ENCODE peak calls at places on chromosomes 4 and X, in seven cellular contexts. One of them, this sample, is unnamed.

GRCh38 chrX:85611926-85612325 is 232.5 kb upstream of the POF1B start:
- DNase-seq in NCI-H1092 treated with DMSO at 0.1 percent for 48 hours: peak
- DNase-seq in activated T-cell treated with anti-CD3 and anti-CD28 coated beads for 48 hours: no peak
- DNase-seq in stimulated activated CD4-positive, alpha-beta T cell treated with anti-CD3 and anti-CD28 coated beads, TNF-alpha, amount 100 ng/mL, for 1 hour: no peak
- DNase-seq in T-helper 9 cell: no peak
- DNase-seq in upper lobe of right lung: no peak
- DNase-seq in right atrium auricular region: no peak
- DNase-seq in this sample: no peak

GRCh38 chr4:77473509-77473908 is 132.1 kb upstream of the CXCL13 start:
- DNase-seq in T-helper 9 cell: no peak
- DNase-seq in upper lobe of right lung: no peak
- DNase-seq in right atrium auricular region: no peak
- DNase-seq in NCI-H1092 treated with DMSO at 0.1 percent for 48 hours: no peak
- DNase-seq in stimulated activated CD4-positive, alpha-beta T cell treated with anti-CD3 and anti-CD28 coated beads, TNF-alpha, amount 100 ng/mL, for 1 hour: no peak
- DNase-seq in activated T-cell treated with anti-CD3 and anti-CD28 coated beads for 48 hours: no peak
- DNase-seq in this sample: no peak

GRCh38 chr4:87469390-87469789 is 47.0 kb downstream of the NUDT9 start:
- DNase-seq in stimulated activated CD4-positive, alpha-beta T cell treated with anti-CD3 and anti-CD28 coated beads, TNF-alpha, amount 100 ng/mL, for 1 hour: no peak
- DNase-seq in NCI-H1092 treated with DMSO at 0.1 percent for 48 hours: no peak
- DNase-seq in activated T-cell treated with anti-CD3 and anti-CD28 coated beads for 48 hours: no peak
- DNase-seq in upper lobe of right lung: no peak
- DNase-seq in T-helper 9 cell: no peak
- DNase-seq in right atrium auricular region: no peak
- DNase-seq in this sample: no peak

GRCh38 chr4:111630705-111631104 is 514.5 kb upstream of the FAM241A start:
- DNase-seq in stimulated activated CD4-positive, alpha-beta T cell treated with anti-CD3 and anti-CD28 coated beads, TNF-alpha, amount 100 ng/mL, for 1 hour: no peak
- DNase-seq in T-helper 9 cell: no peak
- DNase-seq in NCI-H1092 treated with DMSO at 0.1 percent for 48 hours: peak
- DNase-seq in activated T-cell treated with anti-CD3 and anti-CD28 coated beads for 48 hours: no peak
- DNase-seq in upper lobe of right lung: no peak
- DNase-seq in right atrium auricular region: no peak
- DNase-seq in this sample: no peak

GRCh38 chrX:97605271-97605670 is 721.6 kb downstream of the RPA4 start:
- DNase-seq in activated T-cell treated with anti-CD3 and anti-CD28 coated beads for 48 hours: no peak
- DNase-seq in NCI-H1092 treated with DMSO at 0.1 percent for 48 hours: no peak
- DNase-seq in stimulated activated CD4-positive, alpha-beta T cell treated with anti-CD3 and anti-CD28 coated beads, TNF-alpha, amount 100 ng/mL, for 1 hour: no peak
- DNase-seq in right atrium auricular region: no peak
- DNase-seq in upper lobe of right lung: no peak
- DNase-seq in T-helper 9 cell: no peak
- DNase-seq in this sample: no peak

GRCh38 chr4:54217642-54218486 is 11.2 kb upstream of the PDGFRA start:
- DNase-seq in NCI-H1092 treated with DMSO at 0.1 percent for 48 hours: peak
- DNase-seq in right atrium auricular region: peak
- DNase-seq in activated T-cell treated with anti-CD3 and anti-CD28 coated beads for 48 hours: no peak
- DNase-seq in stimulated activated CD4-positive, alpha-beta T cell treated with anti-CD3 and anti-CD28 coated beads, TNF-alpha, amount 100 ng/mL, for 1 hour: peak
- DNase-seq in T-helper 9 cell: peak
- DNase-seq in upper lobe of right lung: peak
- DNase-seq in this sample: no peak

GRCh38 chr4:148444296-148445070 is 2.3 kb upstream of the NR3C2 start:
- DNase-seq in NCI-H1092 treated with DMSO at 0.1 percent for 48 hours: no peak
- DNase-seq in right atrium auricular region: no peak
- DNase-seq in stimulated activated CD4-positive, alpha-beta T cell treated with anti-CD3 and anti-CD28 coated beads, TNF-alpha, amount 100 ng/mL, for 1 hour: no peak
- DNase-seq in activated T-cell treated with anti-CD3 and anti-CD28 coated beads for 48 hours: peak
- DNase-seq in upper lobe of right lung: peak
- DNase-seq in T-helper 9 cell: peak
- DNase-seq in this sample: no peak

GRCh38 chr4:71292228-71292627 is 46.6 kb upstream of the SLC4A4 start:
- DNase-seq in activated T-cell treated with anti-CD3 and anti-CD28 coated beads for 48 hours: no peak
- DNase-seq in NCI-H1092 treated with DMSO at 0.1 percent for 48 hours: no peak
- DNase-seq in T-helper 9 cell: no peak
- DNase-seq in stimulated activated CD4-positive, alpha-beta T cell treated with anti-CD3 and anti-CD28 coated beads, TNF-alpha, amount 100 ng/mL, for 1 hour: no peak
- DNase-seq in upper lobe of right lung: no peak
- DNase-seq in right atrium auricular region: no peak
- DNase-seq in this sample: no peak

GRCh38 chr4:142845293-142846070 is 619 bp downstream of the INPP4B start:
- DNase-seq in activated T-cell treated with anti-CD3 and anti-CD28 coated beads for 48 hours: no peak
- DNase-seq in T-helper 9 cell: peak
- DNase-seq in upper lobe of right lung: peak
- DNase-seq in NCI-H1092 treated with DMSO at 0.1 percent for 48 hours: no peak
- DNase-seq in right atrium auricular region: no peak
- DNase-seq in stimulated activated CD4-positive, alpha-beta T cell treated with anti-CD3 and anti-CD28 coated beads, TNF-alpha, amount 100 ng/mL, for 1 hour: no peak
- DNase-seq in this sample: no peak

GRCh38 chrX:132209527-132209926 is 9.7 kb downstream of the RAP2C start:
- DNase-seq in stimulated activated CD4-positive, alpha-beta T cell treated with anti-CD3 and anti-CD28 coated beads, TNF-alpha, amount 100 ng/mL, for 1 hour: no peak
- DNase-seq in T-helper 9 cell: no peak
- DNase-seq in upper lobe of right lung: no peak
- DNase-seq in activated T-cell treated with anti-CD3 and anti-CD28 coated beads for 48 hours: no peak
- DNase-seq in NCI-H1092 treated with DMSO at 0.1 percent for 48 hours: no peak
- DNase-seq in right atrium auricular region: no peak
- DNase-seq in this sample: no peak

GRCh38 chrX:115357316-115357715 is 67.8 kb downstream of the LUZP4 start:
- DNase-seq in stimulated activated CD4-positive, alpha-beta T cell treated with anti-CD3 and anti-CD28 coated beads, TNF-alpha, amount 100 ng/mL, for 1 hour: no peak
- DNase-seq in right atrium auricular region: no peak
- DNase-seq in T-helper 9 cell: no peak
- DNase-seq in upper lobe of right lung: no peak
- DNase-seq in activated T-cell treated with anti-CD3 and anti-CD28 coated beads for 48 hours: no peak
- DNase-seq in NCI-H1092 treated with DMSO at 0.1 percent for 48 hours: no peak
- DNase-seq in this sample: no peak

GRCh38 chrX:24245201-24245600 is 68.7 kb downstream of the SUPT20HL2 start:
- DNase-seq in upper lobe of right lung: no peak
- DNase-seq in stimulated activated CD4-positive, alpha-beta T cell treated with anti-CD3 and anti-CD28 coated beads, TNF-alpha, amount 100 ng/mL, for 1 hour: no peak
- DNase-seq in right atrium auricular region: no peak
- DNase-seq in NCI-H1092 treated with DMSO at 0.1 percent for 48 hours: no peak
- DNase-seq in T-helper 9 cell: no peak
- DNase-seq in activated T-cell treated with anti-CD3 and anti-CD28 coated beads for 48 hours: no peak
- DNase-seq in this sample: no peak

GRCh38 chr4:177680308-177680707 is 238.1 kb upstream of the AGA start:
- DNase-seq in activated T-cell treated with anti-CD3 and anti-CD28 coated beads for 48 hours: no peak
- DNase-seq in stimulated activated CD4-positive, alpha-beta T cell treated with anti-CD3 and anti-CD28 coated beads, TNF-alpha, amount 100 ng/mL, for 1 hour: no peak
- DNase-seq in NCI-H1092 treated with DMSO at 0.1 percent for 48 hours: no peak
- DNase-seq in T-helper 9 cell: no peak
- DNase-seq in right atrium auricular region: no peak
- DNase-seq in upper lobe of right lung: no peak
- DNase-seq in this sample: no peak

GRCh38 chr4:8723222-8723980 is 130.8 kb downstream of the CPZ start:
- DNase-seq in NCI-H1092 treated with DMSO at 0.1 percent for 48 hours: no peak
- DNase-seq in upper lobe of right lung: peak
- DNase-seq in stimulated activated CD4-positive, alpha-beta T cell treated with anti-CD3 and anti-CD28 coated beads, TNF-alpha, amount 100 ng/mL, for 1 hour: no peak
- DNase-seq in activated T-cell treated with anti-CD3 and anti-CD28 coated beads for 48 hours: no peak
- DNase-seq in right atrium auricular region: no peak
- DNase-seq in T-helper 9 cell: no peak
- DNase-seq in this sample: no peak

GRCh38 chr4:52836653-52837052 is 25.5 kb upstream of the RASL11B start:
- DNase-seq in T-helper 9 cell: no peak
- DNase-seq in stimulated activated CD4-positive, alpha-beta T cell treated with anti-CD3 and anti-CD28 coated beads, TNF-alpha, amount 100 ng/mL, for 1 hour: no peak
- DNase-seq in right atrium auricular region: no peak
- DNase-seq in upper lobe of right lung: no peak
- DNase-seq in activated T-cell treated with anti-CD3 and anti-CD28 coated beads for 48 hours: no peak
- DNase-seq in NCI-H1092 treated with DMSO at 0.1 percent for 48 hours: no peak
- DNase-seq in this sample: no peak

GRCh38 chr4:88027611-88028608 is 20.5 kb downstream of the PKD2 start:
- DNase-seq in NCI-H1092 treated with DMSO at 0.1 percent for 48 hours: no peak
- DNase-seq in right atrium auricular region: no peak
- DNase-seq in stimulated activated CD4-positive, alpha-beta T cell treated with anti-CD3 and anti-CD28 coated beads, TNF-alpha, amount 100 ng/mL, for 1 hour: no peak
- DNase-seq in upper lobe of right lung: no peak
- DNase-seq in activated T-cell treated with anti-CD3 and anti-CD28 coated beads for 48 hours: no peak
- DNase-seq in T-helper 9 cell: no peak
- DNase-seq in this sample: no peak

GRCh38 chr4:44157611-44158277 is 290.9 kb downstream of the KCTD8 start:
- DNase-seq in T-helper 9 cell: no peak
- DNase-seq in right atrium auricular region: no peak
- DNase-seq in upper lobe of right lung: no peak
- DNase-seq in stimulated activated CD4-positive, alpha-beta T cell treated with anti-CD3 and anti-CD28 coated beads, TNF-alpha, amount 100 ng/mL, for 1 hour: no peak
- DNase-seq in activated T-cell treated with anti-CD3 and anti-CD28 coated beads for 48 hours: no peak
- DNase-seq in NCI-H1092 treated with DMSO at 0.1 percent for 48 hours: no peak
- DNase-seq in this sample: no peak

GRCh38 chr4:189279188-189279587 is 661.5 kb upstream of the FRG1 start:
- DNase-seq in T-helper 9 cell: no peak
- DNase-seq in stimulated activated CD4-positive, alpha-beta T cell treated with anti-CD3 and anti-CD28 coated beads, TNF-alpha, amount 100 ng/mL, for 1 hour: no peak
- DNase-seq in upper lobe of right lung: no peak
- DNase-seq in right atrium auricular region: no peak
- DNase-seq in NCI-H1092 treated with DMSO at 0.1 percent for 48 hours: no peak
- DNase-seq in activated T-cell treated with anti-CD3 and anti-CD28 coated beads for 48 hours: no peak
- DNase-seq in this sample: no peak

GRCh38 chr4:154779362-154779947 is 1.6 kb upstream of the RBM46 start:
- DNase-seq in T-helper 9 cell: no peak
- DNase-seq in right atrium auricular region: no peak
- DNase-seq in upper lobe of right lung: no peak
- DNase-seq in activated T-cell treated with anti-CD3 and anti-CD28 coated beads for 48 hours: no peak
- DNase-seq in stimulated activated CD4-positive, alpha-beta T cell treated with anti-CD3 and anti-CD28 coated beads, TNF-alpha, amount 100 ng/mL, for 1 hour: no peak
- DNase-seq in NCI-H1092 treated with DMSO at 0.1 percent for 48 hours: peak
- DNase-seq in this sample: no peak

GRCh38 chrX:122439836-122440235 is 744.2 kb upstream of the GRIA3 start:
- DNase-seq in NCI-H1092 treated with DMSO at 0.1 percent for 48 hours: no peak
- DNase-seq in right atrium auricular region: no peak
- DNase-seq in activated T-cell treated with anti-CD3 and anti-CD28 coated beads for 48 hours: no peak
- DNase-seq in upper lobe of right lung: no peak
- DNase-seq in T-helper 9 cell: no peak
- DNase-seq in stimulated activated CD4-positive, alpha-beta T cell treated with anti-CD3 and anti-CD28 coated beads, TNF-alpha, amount 100 ng/mL, for 1 hour: no peak
- DNase-seq in this sample: no peak

This sample was measured in vagina.